ENCODE peak calls at places on chromosomes 13 and 19, in eight cellular contexts. One of them, this sample, is unnamed.

GRCh38 chr13:111361046-111361872 is 40.8 kb downstream of the TEX29 start:
- DNase-seq in fibroblast of lung: no peak
- DNase-seq in lower leg skin: peak; percentile 83
- DNase-seq in lower lobe of right lung: no peak
- DNase-seq in cardiac muscle cell: no peak
- DNase-seq in Caco-2: no peak
- DNase-seq in HCT116: no peak
- DNase-seq in BJ: no peak
- DNase-seq in this sample: no peak

GRCh38 chr13:27005976-27006518 is 165.6 kb downstream of the USP12 start:
- DNase-seq in lower lobe of right lung: no peak
- DNase-seq in lower leg skin: peak; percentile 56
- DNase-seq in cardiac muscle cell: no peak
- DNase-seq in HCT116: no peak
- DNase-seq in Caco-2: no peak
- DNase-seq in BJ: no peak
- DNase-seq in fibroblast of lung: no peak
- DNase-seq in this sample: no peak

GRCh38 chr19:19257137-19257536 is 16.0 kb downstream of the TM6SF2 start:
- DNase-seq in Caco-2: no peak
- DNase-seq in lower leg skin: no peak
- DNase-seq in BJ: no peak
- DNase-seq in cardiac muscle cell: no peak
- DNase-seq in HCT116: no peak
- DNase-seq in lower lobe of right lung: no peak
- DNase-seq in fibroblast of lung: no peak
- DNase-seq in this sample: no peak

GRCh38 chr13:24680921-24681585 is 845 bp downstream of the ATP12A start:
- DNase-seq in HCT116: no peak
- DNase-seq in lower leg skin: no peak
- DNase-seq in lower lobe of right lung: no peak
- DNase-seq in fibroblast of lung: no peak
- DNase-seq in cardiac muscle cell: no peak
- DNase-seq in Caco-2: no peak
- DNase-seq in BJ: no peak
- DNase-seq in this sample: no peak

GRCh38 chr19:34096020-34096915 is 76.0 kb upstream of the LSM14A start:
- DNase-seq in lower lobe of right lung: no peak
- DNase-seq in cardiac muscle cell: peak; percentile 69
- DNase-seq in lower leg skin: no peak
- DNase-seq in BJ: no peak
- DNase-seq in Caco-2: peak; percentile 51
- DNase-seq in HCT116: peak; percentile 66
- DNase-seq in fibroblast of lung: peak; percentile 33
- DNase-seq in this sample: peak; percentile 73

GRCh38 chr13:101289764-101290163 is 126.5 kb downstream of the NALCN start:
- DNase-seq in lower leg skin: no peak
- DNase-seq in Caco-2: peak; percentile 35
- DNase-seq in lower lobe of right lung: no peak
- DNase-seq in cardiac muscle cell: peak; percentile 26
- DNase-seq in BJ: no peak
- DNase-seq in fibroblast of lung: peak; percentile 80
- DNase-seq in HCT116: no peak
- DNase-seq in this sample: peak; percentile 28

GRCh38 chr13:113351514-113352026 is 12.4 kb downstream of the GRTP1 start:
- DNase-seq in HCT116: no peak
- DNase-seq in cardiac muscle cell: peak; percentile 7
- DNase-seq in BJ: no peak
- DNase-seq in fibroblast of lung: no peak
- DNase-seq in lower leg skin: no peak
- DNase-seq in lower lobe of right lung: peak; percentile 58
- DNase-seq in Caco-2: no peak
- DNase-seq in this sample: no peak

GRCh38 chr13:77860621-77861020 is 58.0 kb downstream of the EDNRB start:
- DNase-seq in fibroblast of lung: peak; percentile 82
- DNase-seq in lower lobe of right lung: no peak
- DNase-seq in Caco-2: no peak
- DNase-seq in cardiac muscle cell: peak; percentile 85
- DNase-seq in HCT116: no peak
- DNase-seq in lower leg skin: no peak
- DNase-seq in BJ: peak; percentile 3
- DNase-seq in this sample: peak; percentile 90

GRCh38 chr13:90868321-90868920 is 479.1 kb upstream of the MIR17HG start:
- DNase-seq in Caco-2: peak; percentile 57
- DNase-seq in BJ: no peak
- DNase-seq in cardiac muscle cell: peak; percentile 42
- DNase-seq in lower leg skin: no peak
- DNase-seq in lower lobe of right lung: no peak
- DNase-seq in HCT116: peak; percentile 8
- DNase-seq in fibroblast of lung: peak; percentile 7
- DNase-seq in this sample: peak; percentile 51

GRCh38 chr13:39527961-39528720 is 74.9 kb downstream of the LHFPL6 start:
- DNase-seq in HCT116: peak; percentile 18
- DNase-seq in fibroblast of lung: peak; percentile 97
- DNase-seq in cardiac muscle cell: peak; percentile 83
- DNase-seq in lower lobe of right lung: no peak
- DNase-seq in lower leg skin: no peak
- DNase-seq in Caco-2: no peak
- DNase-seq in BJ: peak; percentile 80
- DNase-seq in this sample: peak; percentile 84

GRCh38 chr13:35978607-35979316 is 152.4 kb downstream of the DCLK1 start:
- DNase-seq in lower lobe of right lung: no peak
- DNase-seq in cardiac muscle cell: peak; percentile 86
- DNase-seq in HCT116: peak; percentile 29
- DNase-seq in BJ: no peak
- DNase-seq in lower leg skin: no peak
- DNase-seq in fibroblast of lung: peak; percentile 60
- DNase-seq in Caco-2: peak; percentile 51
- DNase-seq in this sample: peak; percentile 89

GRCh38 chr13:87999141-87999765 is 328.1 kb downstream of the SLITRK5 start:
- DNase-seq in cardiac muscle cell: peak; percentile 36
- DNase-seq in lower leg skin: no peak
- DNase-seq in HCT116: no peak
- DNase-seq in lower lobe of right lung: no peak
- DNase-seq in BJ: peak; percentile 8
- DNase-seq in Caco-2: no peak
- DNase-seq in fibroblast of lung: peak; percentile 83
- DNase-seq in this sample: peak; percentile 26

GRCh38 chr19:51047031-51047335 is 12.2 kb upstream of the KLK12 start:
- DNase-seq in lower lobe of right lung: no peak
- DNase-seq in fibroblast of lung: no peak
- DNase-seq in BJ: no peak
- DNase-seq in Caco-2: no peak
- DNase-seq in lower leg skin: no peak
- DNase-seq in HCT116: no peak
- DNase-seq in cardiac muscle cell: no peak
- DNase-seq in this sample: no peak

GRCh38 chr13:98482476-98483444 is 94.1 kb downstream of the STK24 start:
- DNase-seq in Caco-2: no peak
- DNase-seq in cardiac muscle cell: peak; percentile 79
- DNase-seq in lower lobe of right lung: peak; percentile 81
- DNase-seq in HCT116: no peak
- DNase-seq in BJ: no peak
- DNase-seq in fibroblast of lung: peak; percentile 73
- DNase-seq in lower leg skin: peak; percentile 94
- DNase-seq in this sample: peak; percentile 57

GRCh38 chr19:41175825-41176734 is 16.9 kb upstream of the CYP2S1 start:
- DNase-seq in HCT116: peak; percentile 92
- DNase-seq in lower leg skin: no peak
- DNase-seq in Caco-2: peak; percentile 96
- DNase-seq in lower lobe of right lung: peak; percentile 83
- DNase-seq in BJ: peak; percentile 38
- DNase-seq in fibroblast of lung: peak; percentile 83
- DNase-seq in cardiac muscle cell: peak; percentile 73
- DNase-seq in this sample: peak; percentile 63
- H3K4me3 ChIP-seq in HCT116: peak overlapping the region; percentile 65
- H3K4me3 ChIP-seq in lower leg skin: no peak overlapping the region
- H3K4me3 ChIP-seq in Caco-2: peak overlapping the region; percentile 39
- H3K4me3 ChIP-seq in lower lobe of right lung: peak overlapping the region; percentile 34
- H3K4me3 ChIP-seq in BJ: no peak overlapping the region
- H3K4me3 ChIP-seq in fibroblast of lung: peak overlapping the region; percentile 26
- H3K4me3 ChIP-seq in cardiac muscle cell: no peak overlapping the region
- H3K4me3 ChIP-seq in this sample: no peak overlapping the region

GRCh38 chr13:49791214-49791752 is 1.2 kb downstream of the KPNA3 start:
- DNase-seq in BJ: no peak
- DNase-seq in cardiac muscle cell: peak; percentile 42
- DNase-seq in HCT116: no peak
- DNase-seq in lower lobe of right lung: no peak
- DNase-seq in Caco-2: peak; percentile 50
- DNase-seq in lower leg skin: no peak
- DNase-seq in fibroblast of lung: peak; percentile 26
- DNase-seq in this sample: peak; percentile 39

GRCh38 chr13:49789961-49790360 is 2.5 kb downstream of the KPNA3 start:
- DNase-seq in HCT116: no peak
- DNase-seq in cardiac muscle cell: no peak
- DNase-seq in Caco-2: no peak
- DNase-seq in lower leg skin: no peak
- DNase-seq in fibroblast of lung: no peak
- DNase-seq in BJ: no peak
- DNase-seq in lower lobe of right lung: no peak
- DNase-seq in this sample: no peak

GRCh38 chr13:49791753-49792549 is 531 bp downstream of the KPNA3 start:
- DNase-seq in fibroblast of lung: peak; percentile 55
- DNase-seq in cardiac muscle cell: peak; percentile 53
- DNase-seq in lower lobe of right lung: peak; percentile 71
- DNase-seq in Caco-2: peak; percentile 62
- DNase-seq in BJ: no peak
- DNase-seq in lower leg skin: peak; percentile 88
- DNase-seq in HCT116: no peak
- DNase-seq in this sample: peak; percentile 35

GRCh38 chr13:49792550-49793324 is at the start of gene KPNA3:
- DNase-seq in BJ: peak; percentile 78
- DNase-seq in Caco-2: peak; percentile 96
- DNase-seq in lower lobe of right lung: peak; percentile 98
- DNase-seq in HCT116: peak; percentile 91
- DNase-seq in lower leg skin: peak; percentile 99
- DNase-seq in fibroblast of lung: peak; percentile 96
- DNase-seq in cardiac muscle cell: peak; percentile 98
- DNase-seq in this sample: peak; percentile 97
- TF ChIP-seq CTCF in BJ: no peak
- TF ChIP-seq CTCF in Caco-2: peak; percentile 11
- TF ChIP-seq CTCF in lower lobe of right lung: peak; percentile 37
- TF ChIP-seq CTCF in HCT116: no peak
- TF ChIP-seq CTCF in lower leg skin: no peak
- TF ChIP-seq CTCF in fibroblast of lung: no peak
- TF ChIP-seq CTCF in cardiac muscle cell: no peak
- TF ChIP-seq CTCF in this sample: no peak

GRCh38 chr13:20714161-20714560 is 10.7 kb downstream of the IL17D start:
- DNase-seq in lower lobe of right lung: no peak
- DNase-seq in Caco-2: no peak
- DNase-seq in fibroblast of lung: peak; percentile 63
- DNase-seq in lower leg skin: no peak
- DNase-seq in HCT116: no peak
- DNase-seq in BJ: no peak
- DNase-seq in cardiac muscle cell: peak; percentile 45
- DNase-seq in this sample: no peak

GRCh38 chr13:20713751-20714150 is 10.3 kb downstream of the IL17D start:
- DNase-seq in lower leg skin: no peak
- DNase-seq in Caco-2: no peak
- DNase-seq in BJ: peak; percentile 18
- DNase-seq in fibroblast of lung: peak; percentile 67
- DNase-seq in lower lobe of right lung: no peak
- DNase-seq in cardiac muscle cell: peak; percentile 52
- DNase-seq in HCT116: no peak
- DNase-seq in this sample: peak; percentile 43

GRCh38 chr13:20711301-20712044 is 8.0 kb downstream of the IL17D start:
- DNase-seq in BJ: no peak
- DNase-seq in Caco-2: no peak
- DNase-seq in cardiac muscle cell: peak; percentile 11
- DNase-seq in HCT116: no peak
- DNase-seq in fibroblast of lung: no peak
- DNase-seq in lower lobe of right lung: no peak
- DNase-seq in lower leg skin: no peak
- DNase-seq in this sample: no peak

GRCh38 chr13:20714563-20715339 is 11.3 kb downstream of the IL17D start:
- DNase-seq in BJ: no peak
- DNase-seq in lower leg skin: no peak
- DNase-seq in cardiac muscle cell: peak; percentile 92
- DNase-seq in fibroblast of lung: peak; percentile 82
- DNase-seq in Caco-2: no peak
- DNase-seq in lower lobe of right lung: no peak
- DNase-seq in HCT116: no peak
- DNase-seq in this sample: peak; percentile 79

DNA sequence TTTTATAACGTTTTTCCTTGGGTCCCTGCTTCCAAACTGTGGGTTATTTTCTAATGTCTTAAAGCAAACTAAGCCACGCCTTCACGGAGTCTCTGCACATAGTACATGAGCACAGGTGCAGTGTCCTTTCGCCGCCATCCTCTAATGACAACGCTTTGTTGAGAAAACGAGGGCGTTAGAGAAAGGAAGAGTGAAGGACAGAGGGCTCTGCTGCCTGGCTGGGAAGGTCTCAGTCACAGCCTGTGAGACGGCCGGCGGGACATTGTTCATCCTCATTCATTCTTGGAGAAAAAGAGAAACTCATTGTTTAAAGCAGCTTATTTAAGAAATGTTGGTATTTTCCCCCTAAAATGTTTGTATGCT is 9.5 kb downstream of the IL17D start:
- DNase-seq in cardiac muscle cell: no peak
- DNase-seq in lower leg skin: no peak
- DNase-seq in lower lobe of right lung: no peak
- DNase-seq in Caco-2: no peak
- DNase-seq in BJ: no peak
- DNase-seq in HCT116: no peak
- DNase-seq in fibroblast of lung: no peak
- DNase-seq in this sample: no peak
- H3K4me3 ChIP-seq in cardiac muscle cell: no peak overlapping the region
- H3K4me3 ChIP-seq in lower leg skin: no peak overlapping the region
- H3K4me3 ChIP-seq in lower lobe of right lung: peak overlapping the region; percentile 12
- H3K4me3 ChIP-seq in Caco-2: no peak overlapping the region
- H3K4me3 ChIP-seq in BJ: no peak overlapping the region
- H3K4me3 ChIP-seq in HCT116: peak overlapping the region; percentile 6
- H3K4me3 ChIP-seq in fibroblast of lung: peak overlapping the region; percentile 11
- H3K4me3 ChIP-seq in this sample: peak overlapping the region; percentile 37

DNA sequence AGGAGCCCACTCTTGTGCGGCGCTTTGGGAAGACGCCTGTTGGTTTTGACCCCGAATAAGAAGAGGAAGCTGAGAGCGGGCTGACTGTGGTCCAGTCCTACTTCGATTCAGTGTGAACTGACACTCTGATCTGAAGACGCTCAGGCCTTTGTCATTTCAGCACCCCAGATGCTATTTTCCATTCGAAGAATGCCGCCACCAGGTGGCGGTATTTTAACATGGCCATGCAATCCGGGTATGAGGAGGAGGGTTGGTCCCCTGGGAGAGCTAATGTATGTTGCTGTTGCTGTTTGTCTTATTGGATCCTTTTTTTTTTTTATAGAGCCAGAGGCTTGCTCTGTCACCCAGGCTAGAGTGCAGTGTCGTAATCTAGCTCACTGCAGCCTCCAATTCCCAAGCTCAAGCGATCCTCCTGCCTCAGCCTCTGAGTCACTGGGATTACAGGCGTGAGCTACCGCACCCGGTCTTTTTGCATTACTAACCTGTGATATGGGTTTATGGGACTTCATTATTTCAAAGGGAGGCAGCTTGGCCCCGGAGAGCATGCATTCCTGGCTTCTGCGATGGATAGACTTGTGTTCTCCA is 803 bp upstream of the TIMM44 start:
- DNase-seq in fibroblast of lung: peak; percentile 76
- DNase-seq in cardiac muscle cell: peak; percentile 97
- DNase-seq in lower lobe of right lung: peak; percentile 87
- DNase-seq in lower leg skin: peak; percentile 97
- DNase-seq in BJ: no peak
- DNase-seq in HCT116: peak; percentile 85
- DNase-seq in Caco-2: peak; percentile 87
- DNase-seq in this sample: peak; percentile 96
- TF ChIP-seq CTCF in fibroblast of lung: peak; percentile 78
- TF ChIP-seq CTCF in cardiac muscle cell: peak; percentile 81
- TF ChIP-seq CTCF in lower lobe of right lung: peak; percentile 83
- TF ChIP-seq CTCF in lower leg skin: peak; percentile 73
- TF ChIP-seq CTCF in BJ: peak; percentile 83
- TF ChIP-seq CTCF in HCT116: peak; percentile 89
- TF ChIP-seq CTCF in Caco-2: peak; percentile 87
- TF ChIP-seq CTCF in this sample: peak; percentile 80

GRCh38 chr19:7063339-7063738 is 4.9 kb upstream of the MBD3L3 start:
- DNase-seq in fibroblast of lung: no peak
- DNase-seq in HCT116: no peak
- DNase-seq in lower leg skin: no peak
- DNase-seq in Caco-2: no peak
- DNase-seq in BJ: no peak
- DNase-seq in lower lobe of right lung: no peak
- DNase-seq in cardiac muscle cell: no peak
- DNase-seq in this sample: no peak
- H3K4me3 ChIP-seq in fibroblast of lung: no peak overlapping the region
- H3K4me3 ChIP-seq in HCT116: no peak overlapping the region
- H3K4me3 ChIP-seq in lower leg skin: no peak overlapping the region
- H3K4me3 ChIP-seq in Caco-2: no peak overlapping the region
- H3K4me3 ChIP-seq in BJ: no peak overlapping the region
- H3K4me3 ChIP-seq in lower lobe of right lung: no peak overlapping the region
- H3K4me3 ChIP-seq in cardiac muscle cell: no peak overlapping the region
- H3K4me3 ChIP-seq in this sample: no peak overlapping the region